ENCODE peak calls at places on chromosomes 2 and 18, in ten cellular contexts. X, E, N, V, H, S, J, U, L and B are unnamed samples.

GRCh38 chr2:227748079-227748478 is 2.4 kb downstream of the SCYGR8 start:
- DNase-seq in X (no peak), E (peak), N (peak), V (no peak), H (no peak), S (no peak), J (peak), U (no peak), L (peak), B (no peak)

GRCh38 chr2:82731824-82732223 is 1727.3 kb downstream of the SUCLG1 start:
- DNase-seq in X (peak), E (no peak), N (no peak), V (no peak), H (no peak), S (no peak), J (no peak), U (no peak), L (no peak), B (no peak)

GRCh38 chr2:204177977-204178522 is 241.5 kb downstream of the ICOS start:
- DNase-seq in X (no peak), E (peak), N (peak), V (peak), H (no peak), S (peak), J (peak), U (no peak), L (peak), B (no peak)

GRCh38 chr2:207480521-207481034 is 49.2 kb upstream of the CREB1 start:
- DNase-seq in X (no peak), E (no peak), N (no peak), V (no peak), H (no peak), S (no peak), J (no peak), U (no peak), L (no peak), B (no peak)

GRCh38 chr2:30232027-30232800 is 880 bp downstream of the LBH start:
- DNase-seq in X (no peak), E (peak), N (no peak), V (peak), H (peak), S (peak), J (peak), U (no peak), L (peak), B (peak)

GRCh38 chr2:158337018-158337417 is 119.5 kb downstream of the CCDC148 start:
- DNase-seq in X (no peak), E (no peak), N (no peak), V (no peak), H (no peak), S (no peak), J (no peak), U (no peak), L (no peak), B (no peak)

GRCh38 chr2:167215595-167215994 is 327.3 kb downstream of the XIRP2 start:
- DNase-seq in X (no peak), E (no peak), N (no peak), V (no peak), H (no peak), S (no peak), J (no peak), U (no peak), L (no peak), B (no peak)

GRCh38 chr2:158325031-158325781 is 131.3 kb downstream of the CCDC148 start:
- DNase-seq in X (no peak), E (no peak), N (peak), V (no peak), H (no peak), S (no peak), J (peak), U (no peak), L (no peak), B (no peak)

GRCh38 chr18:22467760-22468553 is 50.2 kb upstream of the CTAGE1 start:
- DNase-seq in X (no peak), E (no peak), N (peak), V (peak), H (no peak), S (peak), J (peak), U (no peak), L (no peak), B (no peak)

GRCh38 chr2:40177366-40177765 is 274.5 kb downstream of the SLC8A1 start:
- DNase-seq in X (no peak), E (no peak), N (no peak), V (no peak), H (no peak), S (no peak), J (no peak), U (no peak), L (no peak), B (no peak)

GRCh38 chr2:207251573-207252192 is 85.9 kb upstream of the KLF7 start:
- DNase-seq in X (no peak), E (no peak), N (no peak), V (no peak), H (no peak), S (no peak), J (no peak), U (no peak), L (no peak), B (no peak)

GRCh38 chr18:29418136-29418535 is 1241.2 kb upstream of the CDH2 start:
- DNase-seq in X (no peak), E (no peak), N (peak), V (no peak), H (no peak), S (no peak), J (no peak), U (no peak), L (no peak), B (no peak)

GRCh38 chr2:63763336-63764056 is 78.2 kb upstream of the UGP2 start:
- DNase-seq in X (no peak), E (no peak), N (no peak), V (no peak), H (no peak), S (no peak), J (peak), U (no peak), L (no peak), B (no peak)

GRCh38 chr2:59693176-59693959 is 860.1 kb downstream of the BCL11A start:
- DNase-seq in X (no peak), E (no peak), N (no peak), V (no peak), H (no peak), S (no peak), J (no peak), U (no peak), L (no peak), B (no peak)

GRCh38 chr2:132974477-132975050 is 304.6 kb upstream of the LYPD1 start:
- DNase-seq in X (no peak), E (no peak), N (no peak), V (no peak), H (no peak), S (no peak), J (no peak), U (no peak), L (no peak), B (no peak)

GRCh38 chr2:203582468-203582867 is 47.4 kb upstream of the RAPH1 start:
- DNase-seq in X (no peak), E (no peak), N (peak), V (no peak), H (no peak), S (no peak), J (peak), U (no peak), L (no peak), B (no peak)

GRCh38 chr18:26722582-26722931 is 142.9 kb downstream of the AQP4 start:
- DNase-seq in X (no peak), E (no peak), N (no peak), V (no peak), H (no peak), S (no peak), J (no peak), U (no peak), L (no peak), B (no peak)

GRCh38 chr2:133568598-133568997 is 335 bp upstream of the NCKAP5 start:
- DNase-seq in X (no peak), E (no peak), N (no peak), V (no peak), H (no peak), S (no peak), J (no peak), U (no peak), L (no peak), B (no peak)

GRCh38 chr2:240981273-240981672 is 17.1 kb upstream of the SNED1 start:
- DNase-seq in X (no peak), E (no peak), N (no peak), V (peak), H (no peak), S (no peak), J (no peak), U (no peak), L (no peak), B (no peak)

GRCh38 chr18:9428301-9428706 is 47.0 kb upstream of the RALBP1 start:
- DNase-seq in X (no peak), E (no peak), N (no peak), V (no peak), H (no peak), S (no peak), J (no peak), U (no peak), L (no peak), B (no peak)

GRCh38 chr2:32860385-32860784 is 86.4 kb upstream of the LTBP1 start:
- DNase-seq in X (no peak), E (no peak), N (no peak), V (no peak), H (no peak), S (no peak), J (no peak), U (no peak), L (no peak), B (no peak)

GRCh38 chr18:76573325-76574025 is 78.4 kb upstream of the ZNF516 start:
- DNase-seq in X (no peak), E (no peak), N (peak), V (no peak), H (no peak), S (no peak), J (peak), U (no peak), L (no peak), B (no peak)

GRCh38 chr2:22037274-22037673 is 913.5 kb downstream of the TDRD15 start:
- DNase-seq in X (no peak), E (no peak), N (peak), V (no peak), H (no peak), S (peak), J (no peak), U (no peak), L (no peak), B (no peak)

GRCh38 chr2:71888741-71889445 is 258.8 kb downstream of the CYP26B1 start:
- DNase-seq in X (no peak), E (no peak), N (no peak), V (no peak), H (no peak), S (no peak), J (no peak), U (no peak), L (no peak), B (no peak)

GRCh38 chr18:53551868-53552426 is 672.5 kb downstream of the MBD2 start:
- DNase-seq in X (no peak), E (no peak), N (no peak), V (no peak), H (no peak), S (no peak), J (no peak), U (no peak), L (no peak), B (no peak)

GRCh38 chr2:154375625-154376020 is 322.9 kb upstream of the KCNJ3 start:
- DNase-seq in X (peak), E (no peak), N (peak), V (no peak), H (peak), S (peak), J (peak), U (no peak), L (peak), B (no peak)

GRCh38 chr18:62420513-62421209 is 95.6 kb downstream of the TNFRSF11A start:
- DNase-seq in X (no peak), E (no peak), N (peak), V (peak), H (no peak), S (peak), J (peak), U (no peak), L (peak), B (no peak)

GRCh38 chr2:29006092-29006985 is 25.2 kb downstream of the TOGARAM2 start:
- DNase-seq in X (no peak), E (no peak), N (peak), V (no peak), H (no peak), S (peak), J (no peak), U (no peak), L (no peak), B (no peak)

GRCh38 chr2:233801357-233802131 is 23.4 kb downstream of the MROH2A start:
- DNase-seq in X (no peak), E (no peak), N (peak), V (no peak), H (no peak), S (no peak), J (no peak), U (no peak), L (peak), B (no peak)

GRCh38 chr2:104102615-104103014 is 751.3 kb upstream of the POU3F3 start:
- DNase-seq in X (no peak), E (no peak), N (no peak), V (no peak), H (no peak), S (no peak), J (no peak), U (no peak), L (no peak), B (no peak)

GRCh38 chr2:232203936-232204335 is 174.6 kb upstream of the ALPP start:
- DNase-seq in X (no peak), E (no peak), N (no peak), V (no peak), H (no peak), S (no peak), J (no peak), U (no peak), L (no peak), B (no peak)

GRCh38 chr18:23230688-23231087 is 95.4 kb downstream of the CABLES1 start:
- DNase-seq in X (no peak), E (no peak), N (no peak), V (no peak), H (no peak), S (no peak), J (no peak), U (no peak), L (no peak), B (no peak)

GRCh38 chr2:106306396-106306795 is 112.3 kb upstream of the UXS1 start:
- DNase-seq in X (no peak), E (no peak), N (no peak), V (no peak), H (no peak), S (no peak), J (no peak), U (no peak), L (no peak), B (no peak)